ENCODE peak calls at places on chromosomes 13 and 19, in five cellular contexts. N is HepG2, W is SK-N-SH, Q is K562, F is GM12878. C is an unnamed sample.

GRCh38 chr19:867301-867793 is 7.9 kb downstream of the CFD start:
- DNase-seq in F (no peak), Q (no peak), W (no peak), N (no peak), C (no peak)

GRCh38 chr13:85266331-85266730 is 532.9 kb downstream of the SLITRK6 start:
- DNase-seq in N (no peak), W (no peak), Q (no peak), F (no peak), C (no peak)

GRCh38 chr19:18091217-18091608 is 4.5 kb upstream of the IL12RB1 start:
- DNase-seq in W (no peak), N (no peak), F (peak), Q (peak), C (no peak)

GRCh38 chr13:95671597-95671996 is 5.3 kb upstream of the DNAJC3 start:
- DNase-seq in Q (no peak), F (no peak), W (no peak), N (no peak), C (no peak)

GRCh38 chr19:47714339-47714738 is 1.1 kb downstream of the EHD2 start:
- DNase-seq in N (no peak), F (no peak), Q (no peak), W (no peak), C (no peak)

GRCh38 chr13:90717451-90717936 is 630.0 kb upstream of the MIR17HG start:
- DNase-seq in F (no peak), N (no peak), Q (no peak), W (no peak), C (peak)

GRCh38 chr19:19366691-19367396 is 38.6 kb upstream of the GATAD2A start:
- DNase-seq in W (peak), F (no peak), Q (peak), N (peak), C (peak)

GRCh38 chr13:91647361-91647970 is 249.0 kb downstream of the GPC5 start:
- DNase-seq in F (no peak), N (peak), W (peak), Q (peak), C (peak)

GRCh38 chr19:807627-808175 is 10.4 kb downstream of the PTBP1 start:
- DNase-seq in W (peak), N (no peak), Q (no peak), F (no peak), C (no peak)

GRCh38 chr19:5303208-5303607 is 37.4 kb downstream of the PTPRS start:
- DNase-seq in Q (no peak), N (no peak), F (no peak), W (no peak), C (no peak)

GRCh38 chr19:32935629-32936028 is 36.1 kb downstream of the CEP89 start:
- DNase-seq in Q (no peak), N (no peak), W (no peak), F (no peak), C (no peak)

GRCh38 chr19:53389591-53390377 is 5.2 kb upstream of the ZNF765 start:
- DNase-seq in W (peak), Q (peak), F (no peak), N (no peak), C (no peak)

GRCh38 chr13:76791290-76791664 is 94.9 kb downstream of the KCTD12 start:
- DNase-seq in Q (no peak), W (no peak), F (no peak), N (no peak), C (no peak)

GRCh38 chr13:56351041-56351440 is 789.7 kb upstream of the PRR20A start:
- DNase-seq in Q (no peak), N (no peak), F (no peak), W (no peak), C (no peak)

GRCh38 chr13:25406377-25406776 is 34.6 kb downstream of the ATP8A2 start:
- DNase-seq in W (no peak), N (peak), F (no peak), Q (peak), C (no peak)

GRCh38 chr19:34555447-34555846 is 73.9 kb downstream of the WTIP start:
- DNase-seq in Q (no peak), F (no peak), W (no peak), N (peak), C (no peak)

GRCh38 chr13:113900646-113901045 is 36.8 kb upstream of the GAS6 start:
- DNase-seq in N (no peak), W (no peak), F (no peak), Q (no peak), C (no peak)
- TF ChIP-seq MXI1 in N (no peak), W (no peak), F (no peak), Q (no peak), C (no peak)

GRCh38 chr13:72004236-72004635 is 137.2 kb upstream of the DACH1 start:
- DNase-seq in Q (no peak), F (no peak), N (no peak), W (no peak), C (no peak)
- TF ChIP-seq MXI1 in Q (no peak), F (no peak), N (no peak), W (no peak), C (no peak)

DNA sequence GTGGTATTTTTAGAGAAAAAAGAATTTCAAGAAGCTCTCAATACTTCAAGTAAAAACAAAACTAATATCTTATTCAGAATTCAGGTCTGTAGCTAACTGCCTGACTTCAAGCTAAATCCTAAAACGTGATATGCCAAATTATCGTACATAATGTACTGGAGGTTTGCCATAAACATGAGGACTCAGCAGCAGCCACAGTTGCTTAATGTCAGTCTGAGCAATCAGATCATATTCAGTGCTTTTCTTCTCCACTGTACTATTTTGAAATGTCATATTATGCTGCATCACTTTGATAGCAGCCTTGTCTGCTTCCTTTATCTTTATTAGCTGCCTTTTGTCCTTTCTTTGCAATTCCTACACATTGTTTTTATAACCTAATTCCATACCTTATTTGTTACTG is 265.1 kb upstream of the EDNRB start:
- DNase-seq in N (no peak), Q (no peak), W (no peak), F (no peak), C (peak)
- TF ChIP-seq MXI1 in N (no peak), Q (no peak), W (no peak), F (no peak), C (no peak)

DNA sequence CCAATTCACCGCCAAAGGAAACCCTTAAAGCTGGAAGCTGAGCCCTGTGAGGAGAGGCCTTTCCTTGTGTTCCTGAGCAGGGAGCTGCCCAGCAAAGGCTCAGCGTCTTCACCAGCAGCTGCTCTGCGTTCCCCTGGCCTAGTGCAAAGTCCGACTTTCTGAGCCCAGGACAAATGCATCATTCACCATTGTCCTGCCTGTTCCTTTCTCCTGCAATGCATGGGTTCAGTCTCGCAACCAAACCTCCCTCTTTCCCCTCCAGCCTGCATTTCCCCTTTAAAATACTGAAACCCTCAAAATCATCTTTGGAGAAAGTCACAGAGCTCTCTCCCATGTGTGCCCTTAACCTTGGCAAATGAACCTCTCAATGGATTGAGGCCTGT is 12.9 kb upstream of the TMEM255B start:
- DNase-seq in F (no peak), W (no peak), Q (no peak), N (peak), C (no peak)
- TF ChIP-seq MXI1 in F (no peak), W (no peak), Q (no peak), N (no peak), C (no peak)

C was measured in IMR-90.